ENCODE peak calls at places on chromosome 5, in eight cellular contexts. One of them, this sample, is unnamed.

GRCh38 chr5:51810592-51810991 is 427.3 kb downstream of the ISL1 start:
- DNase-seq in bronchial epithelial cell: peak
- DNase-seq in chondrocyte: no peak
- DNase-seq in MCF 10A: peak
- DNase-seq in psoas muscle: no peak
- DNase-seq in progenitor cell of endocrine pancreas: no peak
- DNase-seq in omental fat pad: no peak
- DNase-seq in fibroblast of lung: no peak
- DNase-seq in this sample: no peak

GRCh38 chr5:178108966-178109365 is 4.4 kb upstream of the N4BP3 start:
- DNase-seq in fibroblast of lung: no peak
- DNase-seq in bronchial epithelial cell: no peak
- DNase-seq in psoas muscle: no peak
- DNase-seq in progenitor cell of endocrine pancreas: no peak
- DNase-seq in omental fat pad: no peak
- DNase-seq in chondrocyte: no peak
- DNase-seq in MCF 10A: peak
- DNase-seq in this sample: peak

GRCh38 chr5:95942968-95943367 is 18.7 kb downstream of the ELL2 start:
- DNase-seq in MCF 10A: no peak
- DNase-seq in bronchial epithelial cell: no peak
- DNase-seq in progenitor cell of endocrine pancreas: no peak
- DNase-seq in fibroblast of lung: no peak
- DNase-seq in chondrocyte: no peak
- DNase-seq in psoas muscle: no peak
- DNase-seq in omental fat pad: no peak
- DNase-seq in this sample: no peak

GRCh38 chr5:141654298-141654697 is 3.1 kb upstream of the FCHSD1 start:
- DNase-seq in chondrocyte: no peak
- DNase-seq in fibroblast of lung: peak
- DNase-seq in bronchial epithelial cell: peak
- DNase-seq in psoas muscle: no peak
- DNase-seq in omental fat pad: no peak
- DNase-seq in MCF 10A: no peak
- DNase-seq in progenitor cell of endocrine pancreas: no peak
- DNase-seq in this sample: no peak

GRCh38 chr5:77768978-77769377 is 7.2 kb downstream of the TBCA start:
- DNase-seq in omental fat pad: no peak
- DNase-seq in MCF 10A: no peak
- DNase-seq in progenitor cell of endocrine pancreas: no peak
- DNase-seq in bronchial epithelial cell: no peak
- DNase-seq in chondrocyte: no peak
- DNase-seq in fibroblast of lung: no peak
- DNase-seq in psoas muscle: no peak
- DNase-seq in this sample: no peak

GRCh38 chr5:83914662-83915418 is 194.2 kb upstream of the HAPLN1 start:
- DNase-seq in MCF 10A: no peak
- DNase-seq in progenitor cell of endocrine pancreas: no peak
- DNase-seq in fibroblast of lung: no peak
- DNase-seq in chondrocyte: no peak
- DNase-seq in psoas muscle: no peak
- DNase-seq in omental fat pad: no peak
- DNase-seq in bronchial epithelial cell: no peak
- DNase-seq in this sample: no peak

GRCh38 chr5:144187699-144188294 is 17.1 kb downstream of the KCTD16 start:
- DNase-seq in psoas muscle: peak
- DNase-seq in bronchial epithelial cell: peak
- DNase-seq in omental fat pad: no peak
- DNase-seq in fibroblast of lung: peak
- DNase-seq in progenitor cell of endocrine pancreas: no peak
- DNase-seq in chondrocyte: no peak
- DNase-seq in MCF 10A: peak
- DNase-seq in this sample: no peak

GRCh38 chr5:159099049-159099760 is 511 bp downstream of the EBF1 start:
- DNase-seq in MCF 10A: peak
- DNase-seq in psoas muscle: peak
- DNase-seq in bronchial epithelial cell: peak
- DNase-seq in omental fat pad: no peak
- DNase-seq in progenitor cell of endocrine pancreas: peak
- DNase-seq in fibroblast of lung: peak
- DNase-seq in chondrocyte: peak
- DNase-seq in this sample: no peak

GRCh38 chr5:107247427-107247826 is 423.3 kb downstream of the EFNA5 start:
- DNase-seq in omental fat pad: no peak
- DNase-seq in bronchial epithelial cell: peak
- DNase-seq in psoas muscle: no peak
- DNase-seq in fibroblast of lung: no peak
- DNase-seq in chondrocyte: no peak
- DNase-seq in progenitor cell of endocrine pancreas: no peak
- DNase-seq in MCF 10A: no peak
- DNase-seq in this sample: no peak

GRCh38 chr5:69276422-69277174 is 41.9 kb downstream of the CDK7 start:
- DNase-seq in chondrocyte: no peak
- DNase-seq in MCF 10A: no peak
- DNase-seq in psoas muscle: no peak
- DNase-seq in fibroblast of lung: peak
- DNase-seq in omental fat pad: no peak
- DNase-seq in bronchial epithelial cell: no peak
- DNase-seq in progenitor cell of endocrine pancreas: no peak
- DNase-seq in this sample: no peak

GRCh38 chr5:154428208-154428607 is 17.6 kb upstream of the SAP30L start:
- DNase-seq in fibroblast of lung: no peak
- DNase-seq in progenitor cell of endocrine pancreas: no peak
- DNase-seq in MCF 10A: no peak
- DNase-seq in chondrocyte: no peak
- DNase-seq in omental fat pad: no peak
- DNase-seq in bronchial epithelial cell: no peak
- DNase-seq in psoas muscle: no peak
- DNase-seq in this sample: no peak

GRCh38 chr5:95817430-95817829 is 5.1 kb downstream of the GLRX start:
- DNase-seq in chondrocyte: no peak
- DNase-seq in MCF 10A: no peak
- DNase-seq in omental fat pad: no peak
- DNase-seq in progenitor cell of endocrine pancreas: no peak
- DNase-seq in psoas muscle: peak
- DNase-seq in fibroblast of lung: no peak
- DNase-seq in bronchial epithelial cell: peak
- DNase-seq in this sample: no peak

GRCh38 chr5:96081276-96081858 is 119.7 kb upstream of the ELL2 start:
- DNase-seq in progenitor cell of endocrine pancreas: no peak
- DNase-seq in bronchial epithelial cell: no peak
- DNase-seq in fibroblast of lung: no peak
- DNase-seq in MCF 10A: no peak
- DNase-seq in omental fat pad: no peak
- DNase-seq in chondrocyte: no peak
- DNase-seq in psoas muscle: no peak
- DNase-seq in this sample: no peak

GRCh38 chr5:52620315-52620714 is 167.4 kb upstream of the ITGA1 start:
- DNase-seq in fibroblast of lung: no peak
- DNase-seq in bronchial epithelial cell: no peak
- DNase-seq in psoas muscle: no peak
- DNase-seq in MCF 10A: no peak
- DNase-seq in chondrocyte: no peak
- DNase-seq in progenitor cell of endocrine pancreas: no peak
- DNase-seq in omental fat pad: no peak
- DNase-seq in this sample: no peak

DNA sequence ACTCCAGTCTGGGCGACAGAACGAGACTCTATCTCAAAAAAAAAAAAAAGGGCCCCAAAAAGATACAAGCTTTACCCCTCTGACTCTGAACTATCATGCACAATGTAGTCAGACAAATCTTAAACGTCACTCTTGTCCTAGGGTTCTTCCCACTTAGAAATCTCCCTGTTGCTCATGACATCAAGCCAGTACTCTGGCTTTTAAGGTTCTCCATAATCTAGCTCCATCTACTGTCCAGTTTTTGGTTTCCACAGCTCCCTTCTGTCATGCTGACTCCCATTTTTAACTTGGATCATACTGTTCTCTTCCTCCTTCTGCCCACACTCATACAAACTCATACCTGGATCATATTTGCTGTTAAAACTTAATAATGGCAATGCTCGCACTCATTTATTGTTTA is 156.7 kb upstream of the TLX3 start:
- DNase-seq in fibroblast of lung: peak
- DNase-seq in progenitor cell of endocrine pancreas: no peak
- DNase-seq in omental fat pad: no peak
- DNase-seq in psoas muscle: no peak
- DNase-seq in chondrocyte: no peak
- DNase-seq in MCF 10A: peak
- DNase-seq in bronchial epithelial cell: peak
- DNase-seq in this sample: no peak
- TF ChIP-seq CTCF in fibroblast of lung: peak
- TF ChIP-seq CTCF in progenitor cell of endocrine pancreas: no peak
- TF ChIP-seq CTCF in omental fat pad: no peak
- TF ChIP-seq CTCF in psoas muscle: no peak
- TF ChIP-seq CTCF in chondrocyte: peak
- TF ChIP-seq CTCF in MCF 10A: no peak
- TF ChIP-seq CTCF in bronchial epithelial cell: peak
- TF ChIP-seq CTCF in this sample: no peak

GRCh38 chr5:959581-960531 is 48.7 kb upstream of the NKD2 start:
- DNase-seq in psoas muscle: peak
- DNase-seq in MCF 10A: no peak
- DNase-seq in progenitor cell of endocrine pancreas: peak
- DNase-seq in chondrocyte: peak
- DNase-seq in fibroblast of lung: no peak
- DNase-seq in omental fat pad: no peak
- DNase-seq in bronchial epithelial cell: no peak
- DNase-seq in this sample: no peak

GRCh38 chr5:960551-960950 is 48.1 kb upstream of the NKD2 start:
- DNase-seq in psoas muscle: peak
- DNase-seq in progenitor cell of endocrine pancreas: peak
- DNase-seq in fibroblast of lung: no peak
- DNase-seq in omental fat pad: no peak
- DNase-seq in bronchial epithelial cell: no peak
- DNase-seq in chondrocyte: peak
- DNase-seq in MCF 10A: no peak
- DNase-seq in this sample: no peak

GRCh38 chr5:956941-957729 is 51.5 kb upstream of the NKD2 start:
- DNase-seq in MCF 10A: peak
- DNase-seq in progenitor cell of endocrine pancreas: peak
- DNase-seq in psoas muscle: peak
- DNase-seq in chondrocyte: no peak
- DNase-seq in bronchial epithelial cell: no peak
- DNase-seq in omental fat pad: no peak
- DNase-seq in fibroblast of lung: peak
- DNase-seq in this sample: peak

GRCh38 chr5:957730-958485 is 50.7 kb upstream of the NKD2 start:
- DNase-seq in fibroblast of lung: peak
- DNase-seq in psoas muscle: peak
- DNase-seq in MCF 10A: peak
- DNase-seq in chondrocyte: no peak
- DNase-seq in progenitor cell of endocrine pancreas: peak
- DNase-seq in omental fat pad: no peak
- DNase-seq in bronchial epithelial cell: no peak
- DNase-seq in this sample: no peak

DNA sequence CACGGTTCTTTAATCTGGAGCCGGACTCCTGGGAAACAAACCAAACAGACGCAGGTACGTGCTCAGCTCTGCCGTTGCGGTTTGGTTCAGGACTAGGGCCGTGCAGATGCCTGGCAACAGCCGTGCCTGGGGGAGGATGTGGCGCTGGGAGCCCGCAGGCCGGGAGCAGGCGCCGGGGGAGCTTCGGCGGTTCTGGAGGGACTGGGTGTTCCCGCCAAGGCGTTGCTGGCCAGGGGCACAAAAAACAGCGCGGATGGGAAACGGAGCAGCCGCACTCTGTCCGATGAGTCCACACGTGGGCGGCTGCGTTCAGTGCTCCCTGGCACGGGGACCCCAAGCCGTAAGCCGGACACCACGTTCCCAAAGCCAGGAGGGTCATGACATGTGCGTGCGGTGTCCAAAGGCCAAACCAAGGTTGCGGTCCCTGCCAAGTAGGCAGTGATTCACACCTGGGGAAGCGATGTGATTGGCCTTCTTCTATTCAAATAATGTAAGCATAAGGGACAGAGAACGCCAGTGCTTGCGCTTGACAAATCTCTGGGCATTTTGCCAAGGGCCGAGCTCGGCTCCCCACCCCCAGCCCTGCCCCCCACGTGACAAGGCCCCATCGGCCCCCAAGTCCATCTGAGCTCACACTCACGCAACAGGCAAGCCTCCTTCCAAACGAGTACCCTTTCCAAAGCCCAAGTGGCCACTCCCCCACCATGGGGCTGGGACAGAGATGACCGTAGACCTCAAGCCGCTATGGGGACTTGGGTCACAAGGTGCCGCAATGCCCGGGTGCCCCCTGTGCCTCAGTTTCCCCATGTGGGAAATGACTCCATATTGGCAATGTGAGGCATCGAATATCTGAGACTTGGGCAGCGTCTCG is 49.7 kb upstream of the NKD2 start:
- DNase-seq in omental fat pad: no peak
- DNase-seq in chondrocyte: no peak
- DNase-seq in bronchial epithelial cell: no peak
- DNase-seq in psoas muscle: peak
- DNase-seq in MCF 10A: peak
- DNase-seq in fibroblast of lung: peak
- DNase-seq in progenitor cell of endocrine pancreas: peak
- DNase-seq in this sample: no peak
- TF ChIP-seq CTCF in omental fat pad: no peak
- TF ChIP-seq CTCF in chondrocyte: no peak
- TF ChIP-seq CTCF in bronchial epithelial cell: no peak
- TF ChIP-seq CTCF in psoas muscle: no peak
- TF ChIP-seq CTCF in MCF 10A: no peak
- TF ChIP-seq CTCF in fibroblast of lung: no peak
- TF ChIP-seq CTCF in progenitor cell of endocrine pancreas: no peak
- TF ChIP-seq CTCF in this sample: no peak

DNA sequence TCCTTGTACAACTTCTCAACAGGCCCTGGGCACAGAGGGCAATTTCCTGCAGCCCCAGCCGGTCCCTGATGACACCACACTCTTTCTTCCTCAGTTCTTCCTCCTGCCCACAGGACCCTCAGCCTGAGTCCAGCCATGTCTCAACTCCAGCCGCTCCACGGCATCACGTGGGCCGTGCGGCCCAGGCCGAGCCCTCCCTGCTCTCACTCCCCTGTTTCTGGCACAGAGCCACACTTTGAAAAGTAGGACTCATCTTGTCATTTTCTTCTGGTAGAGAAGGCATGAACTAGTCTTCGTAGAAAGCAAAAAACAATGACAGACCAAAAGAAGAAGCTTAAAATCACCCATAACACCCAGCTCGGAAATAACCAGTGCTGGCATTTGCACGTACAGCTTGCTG is 404.7 kb upstream of the IRX1 start:
- DNase-seq in bronchial epithelial cell: no peak
- DNase-seq in progenitor cell of endocrine pancreas: no peak
- DNase-seq in MCF 10A: no peak
- DNase-seq in fibroblast of lung: no peak
- DNase-seq in omental fat pad: no peak
- DNase-seq in chondrocyte: peak
- DNase-seq in psoas muscle: no peak
- DNase-seq in this sample: no peak
- TF ChIP-seq CTCF in bronchial epithelial cell: no peak
- TF ChIP-seq CTCF in progenitor cell of endocrine pancreas: no peak
- TF ChIP-seq CTCF in MCF 10A: no peak
- TF ChIP-seq CTCF in fibroblast of lung: no peak
- TF ChIP-seq CTCF in omental fat pad: no peak
- TF ChIP-seq CTCF in chondrocyte: no peak
- TF ChIP-seq CTCF in psoas muscle: no peak
- TF ChIP-seq CTCF in this sample: no peak

DNA sequence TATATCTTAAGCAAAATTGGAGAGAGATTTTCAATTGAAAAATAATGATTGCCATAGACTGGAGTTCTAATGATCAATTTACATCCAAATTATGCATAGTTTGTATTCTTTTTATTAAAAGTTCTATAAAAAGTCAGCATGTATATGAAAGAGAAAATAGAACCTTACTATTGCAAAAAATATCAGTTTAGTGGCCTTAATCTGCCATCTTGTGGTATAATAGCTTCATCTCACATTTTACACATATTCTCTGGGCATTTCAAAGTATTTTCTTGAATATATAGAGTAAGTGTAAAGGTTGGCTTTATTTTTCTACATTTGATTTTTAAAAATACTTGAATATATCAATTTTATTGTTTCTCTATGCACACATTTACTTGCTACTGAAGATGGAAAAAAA is 1858.6 kb upstream of the CDH9 start:
- DNase-seq in omental fat pad: no peak
- DNase-seq in psoas muscle: no peak
- DNase-seq in fibroblast of lung: no peak
- DNase-seq in bronchial epithelial cell: peak
- DNase-seq in chondrocyte: no peak
- DNase-seq in MCF 10A: peak
- DNase-seq in progenitor cell of endocrine pancreas: no peak
- DNase-seq in this sample: no peak
- TF ChIP-seq CTCF in omental fat pad: no peak
- TF ChIP-seq CTCF in psoas muscle: no peak
- TF ChIP-seq CTCF in fibroblast of lung: no peak
- TF ChIP-seq CTCF in bronchial epithelial cell: no peak
- TF ChIP-seq CTCF in chondrocyte: peak
- TF ChIP-seq CTCF in MCF 10A: peak
- TF ChIP-seq CTCF in progenitor cell of endocrine pancreas: peak
- TF ChIP-seq CTCF in this sample: no peak

This sample was measured in lower leg skin.